ENCODE peak calls at places on chromosome 21, in four cellular contexts. One of them, this sample, is unnamed.
A peak's percentile ranks its signal among the peaks of the same experiment; 100 is the strongest.

GRCh38 chr21:46222436-46223116 is 6.0 kb downstream of the LSS start:
- DNase-seq in K562: no peak
- DNase-seq in GM12878: no peak
- DNase-seq in HepG2: no peak
- DNase-seq in this sample: no peak

GRCh38 chr21:26811031-26811430 is 34.2 kb downstream of the ADAMTS1 start:
- DNase-seq in K562: no peak
- DNase-seq in GM12878: no peak
- DNase-seq in HepG2: no peak
- DNase-seq in this sample: no peak

GRCh38 chr21:43340491-43341348 is 86.2 kb downstream of the SIK1 start:
- DNase-seq in K562: no peak
- DNase-seq in GM12878: no peak
- DNase-seq in HepG2: no peak
- DNase-seq in this sample: no peak

GRCh38 chr21:31198575-31198974 is 145.5 kb downstream of the TIAM1 start:
- DNase-seq in K562: peak; percentile 43
- DNase-seq in GM12878: no peak
- DNase-seq in HepG2: peak; percentile 30
- DNase-seq in this sample: no peak

GRCh38 chr21:39637197-39637970 is 24.6 kb downstream of the B3GALT5 start:
- DNase-seq in K562: no peak
- DNase-seq in GM12878: no peak
- DNase-seq in HepG2: no peak
- DNase-seq in this sample: no peak

GRCh38 chr21:25425156-25425555 is 182.1 kb downstream of the MRPL39 start:
- DNase-seq in K562: no peak
- DNase-seq in GM12878: no peak
- DNase-seq in HepG2: no peak
- DNase-seq in this sample: no peak

GRCh38 chr21:24428539-24429186 is 1178.6 kb downstream of the MRPL39 start:
- DNase-seq in K562: no peak
- DNase-seq in GM12878: no peak
- DNase-seq in HepG2: no peak
- DNase-seq in this sample: no peak

GRCh38 chr21:33238146-33238545 is 8.4 kb downstream of the IFNAR2 start:
- DNase-seq in K562: no peak
- DNase-seq in GM12878: no peak
- DNase-seq in HepG2: no peak
- DNase-seq in this sample: no peak

GRCh38 chr21:46081022-46081861 is 16.7 kb upstream of the COL6A2 start:
- DNase-seq in K562: peak; percentile 5
- DNase-seq in GM12878: no peak
- DNase-seq in HepG2: no peak
- DNase-seq in this sample: no peak

GRCh38 chr21:39597595-39598185 is 15.1 kb upstream of the B3GALT5 start:
- DNase-seq in K562: no peak
- DNase-seq in GM12878: no peak
- DNase-seq in HepG2: no peak
- DNase-seq in this sample: no peak

GRCh38 chr21:43292866-43293142 is 124.0 kb downstream of the CRYAA start:
- DNase-seq in K562: no peak
- DNase-seq in GM12878: no peak
- DNase-seq in HepG2: no peak
- DNase-seq in this sample: no peak

GRCh38 chr21:42988234-42988965 is 14.0 kb downstream of the PKNOX1 start:
- DNase-seq in K562: no peak
- DNase-seq in GM12878: no peak
- DNase-seq in HepG2: no peak
- DNase-seq in this sample: no peak

GRCh38 chr21:23963454-23963853 is 1643.8 kb downstream of the MRPL39 start:
- DNase-seq in K562: no peak
- DNase-seq in GM12878: no peak
- DNase-seq in HepG2: no peak
- DNase-seq in this sample: no peak

GRCh38 chr21:32350211-32350980 is 42.4 kb downstream of the URB1 start:
- DNase-seq in K562: no peak
- DNase-seq in GM12878: no peak
- DNase-seq in HepG2: no peak
- DNase-seq in this sample: no peak

GRCh38 chr21:31967334-31967733 is 94.5 kb downstream of the HUNK start:
- DNase-seq in K562: no peak
- DNase-seq in GM12878: no peak
- DNase-seq in HepG2: no peak
- DNase-seq in this sample: no peak

GRCh38 chr21:29305068-29305467 is 6.3 kb downstream of the BACH1 start:
- DNase-seq in K562: no peak
- DNase-seq in GM12878: no peak
- DNase-seq in HepG2: no peak
- DNase-seq in this sample: no peak

GRCh38 chr21:23968722-23969647 is 1638.3 kb downstream of the MRPL39 start:
- DNase-seq in K562: peak; percentile 51
- DNase-seq in GM12878: peak; percentile 46
- DNase-seq in HepG2: no peak
- DNase-seq in this sample: peak; percentile 74

GRCh38 chr21:31553926-31554325 is 105.6 kb upstream of the SOD1 start:
- DNase-seq in K562: no peak
- DNase-seq in GM12878: no peak
- DNase-seq in HepG2: no peak
- DNase-seq in this sample: no peak

GRCh38 chr21:9772348-9772672 is 749.1 kb upstream of the TPTE start:
- DNase-seq in K562: no peak
- DNase-seq in GM12878: no peak
- DNase-seq in HepG2: no peak
- DNase-seq in this sample: no peak

GRCh38 chr21:43191971-43192370 is 23.2 kb downstream of the CRYAA start:
- DNase-seq in K562: no peak
- DNase-seq in GM12878: no peak
- DNase-seq in HepG2: no peak
- DNase-seq in this sample: no peak

GRCh38 chr21:32915099-32915498 is 110.6 kb upstream of the OLIG2 start:
- DNase-seq in K562: no peak
- DNase-seq in GM12878: no peak
- DNase-seq in HepG2: no peak
- DNase-seq in this sample: no peak

GRCh38 chr21:46425566-46425965 is 33.1 kb upstream of the DIP2A start:
- DNase-seq in K562: no peak
- DNase-seq in GM12878: no peak
- DNase-seq in HepG2: no peak
- DNase-seq in this sample: no peak

GRCh38 chr21:27143476-27143875 is 176.6 kb upstream of the ADAMTS5 start:
- DNase-seq in K562: no peak
- DNase-seq in GM12878: no peak
- DNase-seq in HepG2: no peak
- DNase-seq in this sample: no peak

GRCh38 chr21:29538115-29538514 is 239.4 kb downstream of the BACH1 start:
- DNase-seq in K562: no peak
- DNase-seq in GM12878: no peak
- DNase-seq in HepG2: no peak
- DNase-seq in this sample: no peak

GRCh38 chr21:29613877-29614276 is 315.2 kb downstream of the BACH1 start:
- DNase-seq in K562: peak; percentile 44
- DNase-seq in GM12878: no peak
- DNase-seq in HepG2: no peak
- DNase-seq in this sample: no peak

GRCh38 chr21:9738527-9738926 is 782.9 kb upstream of the TPTE start:
- DNase-seq in K562: no peak
- DNase-seq in GM12878: no peak
- DNase-seq in HepG2: no peak
- DNase-seq in this sample: no peak

GRCh38 chr21:28215214-28215954 is 777.3 kb downstream of the LTN1 start:
- DNase-seq in K562: no peak
- DNase-seq in GM12878: no peak
- DNase-seq in HepG2: no peak
- DNase-seq in this sample: no peak

GRCh38 chr21:27653481-27653880 is 686.6 kb upstream of the ADAMTS5 start:
- DNase-seq in K562: no peak
- DNase-seq in GM12878: no peak
- DNase-seq in HepG2: no peak
- DNase-seq in this sample: no peak

GRCh38 chr21:32916522-32917099 is 109.1 kb upstream of the OLIG2 start:
- DNase-seq in K562: peak; percentile 35
- DNase-seq in GM12878: no peak
- DNase-seq in HepG2: peak; percentile 35
- DNase-seq in this sample: no peak

GRCh38 chr21:30164796-30165195 is 1.8 kb downstream of the CLDN17 start:
- DNase-seq in K562: no peak
- DNase-seq in GM12878: no peak
- DNase-seq in HepG2: no peak
- DNase-seq in this sample: no peak

GRCh38 chr21:46459356-46460112 is 843 bp downstream of the DIP2A start:
- DNase-seq in K562: peak; percentile 45
- DNase-seq in GM12878: no peak
- DNase-seq in HepG2: no peak
- DNase-seq in this sample: peak; percentile 32

GRCh38 chr21:46057111-46057709 is 40.7 kb upstream of the COL6A2 start:
- DNase-seq in K562: no peak
- DNase-seq in GM12878: no peak
- DNase-seq in HepG2: no peak
- DNase-seq in this sample: no peak

GRCh38 chr21:36381841-36382589 is 3.2 kb upstream of the CHAF1B start:
- DNase-seq in K562: no peak
- DNase-seq in GM12878: no peak
- DNase-seq in HepG2: no peak
- DNase-seq in this sample: no peak
- TF ChIP-seq CREM in K562: no peak
- TF ChIP-seq CREM in GM12878: no peak
- TF ChIP-seq CREM in HepG2: no peak
- TF ChIP-seq CREM in this sample: no peak

GRCh38 chr21:35603471-35603870 is 456.9 kb downstream of the SETD4 start:
- DNase-seq in K562: no peak
- DNase-seq in GM12878: no peak
- DNase-seq in HepG2: no peak
- DNase-seq in this sample: peak; percentile 53
- TF ChIP-seq CTCF in K562: no peak
- TF ChIP-seq CTCF in GM12878: no peak
- TF ChIP-seq CTCF in HepG2: peak; percentile 12
- TF ChIP-seq CTCF in this sample: no peak

DNA sequence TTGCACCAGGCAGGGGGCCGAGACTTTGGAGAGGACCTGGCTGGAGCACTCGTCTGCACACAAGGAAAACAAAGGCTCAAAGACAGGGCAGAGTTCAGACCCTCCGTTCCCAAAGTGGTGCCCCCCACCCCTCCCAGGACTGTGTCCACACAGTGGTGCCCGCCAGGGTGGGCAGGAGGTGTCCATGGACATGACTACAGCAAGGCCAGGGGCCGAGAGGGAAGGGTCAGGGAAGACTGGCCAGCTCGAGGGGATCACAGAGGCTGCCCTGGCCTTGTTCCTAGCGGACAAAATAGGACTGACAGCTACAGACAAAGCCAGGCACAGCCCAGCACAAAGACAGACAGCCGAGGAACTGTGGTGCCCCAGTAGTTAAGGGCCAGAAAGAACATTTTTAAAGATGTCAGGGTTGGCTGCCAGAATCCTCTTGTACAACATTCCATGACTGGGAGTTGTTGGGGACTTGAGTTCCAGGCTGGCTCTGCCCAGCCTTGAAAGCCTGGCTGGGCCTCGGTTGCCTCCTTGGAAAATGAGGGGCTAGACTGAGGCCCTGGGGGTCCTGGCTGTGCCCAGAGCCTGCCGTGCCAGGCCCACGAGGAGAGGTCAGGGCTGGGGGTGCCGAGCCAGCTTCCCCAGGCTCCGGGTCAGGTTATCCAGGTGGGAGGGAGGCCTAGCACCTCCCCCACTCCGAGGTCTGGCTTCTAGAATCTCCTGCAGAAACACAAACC is 63.7 kb downstream of the SLX9 start:
- DNase-seq in K562: no peak
- DNase-seq in GM12878: no peak
- DNase-seq in HepG2: peak; percentile 19
- DNase-seq in this sample: peak; percentile 7
- TF ChIP-seq CREM in K562: no peak
- TF ChIP-seq CREM in GM12878: no peak
- TF ChIP-seq CREM in HepG2: no peak
- TF ChIP-seq CREM in this sample: no peak

GRCh38 chr21:22201142-22201541 is 1202.9 kb downstream of the NCAM2 start:
- DNase-seq in K562: no peak
- DNase-seq in GM12878: no peak
- DNase-seq in HepG2: no peak
- DNase-seq in this sample: no peak

GRCh38 chr21:22201669-22202068 is 1203.5 kb downstream of the NCAM2 start:
- DNase-seq in K562: no peak
- DNase-seq in GM12878: no peak
- DNase-seq in HepG2: no peak
- DNase-seq in this sample: no peak

DNA sequence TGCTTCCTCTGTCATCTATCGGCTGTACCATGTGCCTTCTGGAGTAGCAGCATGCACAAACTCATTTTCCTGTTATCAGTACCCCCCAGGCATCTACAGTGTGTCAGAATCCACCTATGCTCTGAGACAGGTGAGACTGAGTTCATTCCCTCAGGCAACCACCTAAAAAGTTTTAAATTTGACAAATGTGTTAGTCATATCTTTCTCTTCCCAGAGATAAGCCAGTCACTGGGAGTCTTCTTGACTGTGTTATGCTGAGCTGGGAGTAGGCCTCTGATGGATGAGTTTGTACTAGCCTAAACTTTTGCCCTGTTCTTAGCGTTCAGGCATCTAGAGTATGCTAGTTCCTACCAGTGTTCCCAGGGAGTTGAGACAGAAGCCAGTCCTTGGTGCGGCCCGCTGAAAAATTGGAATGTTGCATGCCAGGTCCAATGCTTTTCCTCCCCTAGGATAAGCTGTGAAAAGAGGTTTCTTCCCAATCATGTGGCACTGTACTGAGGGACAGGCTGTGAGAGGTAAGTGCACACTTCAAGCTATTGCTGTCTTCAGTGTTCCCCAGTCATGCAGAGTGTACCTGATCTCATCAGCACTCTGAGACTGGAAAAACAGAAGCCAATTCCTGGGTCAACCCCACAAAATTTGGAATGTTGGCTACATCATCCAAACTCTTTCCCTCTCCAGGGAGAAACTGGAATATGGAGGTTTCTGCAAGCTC is 1202.3 kb downstream of the NCAM2 start:
- DNase-seq in K562: peak; percentile 28
- DNase-seq in GM12878: no peak
- DNase-seq in HepG2: no peak
- DNase-seq in this sample: no peak
- TF ChIP-seq CTCF in K562: no peak
- TF ChIP-seq CTCF in GM12878: no peak
- TF ChIP-seq CTCF in HepG2: no peak
- TF ChIP-seq CTCF in this sample: no peak

GRCh38 chr21:41755934-41756773 is 10.7 kb downstream of the RIPK4 start:
- DNase-seq in K562: no peak
- DNase-seq in GM12878: no peak
- DNase-seq in HepG2: no peak
- DNase-seq in this sample: no peak
- TF ChIP-seq CREM in K562: no peak
- TF ChIP-seq CREM in GM12878: no peak
- TF ChIP-seq CREM in HepG2: no peak
- TF ChIP-seq CREM in this sample: no peak

This sample was measured in WTC11.